ENCODE peak calls at places on chromosome 20, in seven cellular contexts. X is NB4, E is DND-41, A is lower lobe of right lung, Z is astrocyte of the spinal cord, H is cardiac muscle cell, K is H7. P is an unnamed sample.

GRCh38 chr20:52747736-52748135 is 224.4 kb upstream of the TSHZ2 start:
- DNase-seq in A (no peak), X (no peak), Z (no peak), H (peak; percentile 35), E (no peak), K (peak; percentile 30), P (no peak)

GRCh38 chr20:34042286-34042685 is 48.6 kb downstream of the RALY start:
- DNase-seq in K (no peak), X (no peak), Z (no peak), E (no peak), A (no peak), H (peak; percentile 76), P (no peak)

GRCh38 chr20:36018208-36018988 is 50.0 kb downstream of the CNBD2 start:
- DNase-seq in E (no peak), H (no peak), X (no peak), K (no peak), Z (no peak), A (no peak), P (no peak)

GRCh38 chr20:59221049-59221748 is 57.6 kb downstream of the ZNF831 start:
- DNase-seq in Z (no peak), X (no peak), E (no peak), K (peak; percentile 41), A (no peak), H (no peak), P (no peak)

GRCh38 chr20:3805594-3806264 is 9.6 kb downstream of the CDC25B start:
- DNase-seq in K (no peak), H (no peak), A (peak; percentile 20), E (no peak), Z (peak; percentile 67), X (peak; percentile 49), P (peak; percentile 76)

GRCh38 chr20:39897058-39897457 is 792.0 kb downstream of the MAFB start:
- DNase-seq in E (no peak), H (no peak), A (no peak), X (no peak), Z (peak; percentile 87), K (no peak), P (peak; percentile 95)

GRCh38 chr20:4471221-4471620 is 250.5 kb upstream of the PRND start:
- DNase-seq in E (no peak), Z (no peak), K (no peak), X (no peak), H (no peak), A (no peak), P (peak; percentile 52)

GRCh38 chr20:8361008-8361652 is 229.1 kb downstream of the PLCB1 start:
- DNase-seq in K (no peak), E (no peak), X (peak; percentile 9), A (no peak), Z (peak; percentile 38), H (no peak), P (peak; percentile 50)

GRCh38 chr20:23349338-23350006 is 1.1 kb upstream of the NXT1 start:
- DNase-seq in Z (peak; percentile 72), E (no peak), H (peak; percentile 42), X (no peak), K (peak; percentile 62), A (no peak), P (no peak)

GRCh38 chr20:31712564-31713311 is 9.9 kb downstream of the BCL2L1 start:
- DNase-seq in A (peak; percentile 84), Z (peak; percentile 87), E (no peak), K (peak; percentile 88), X (no peak), H (peak; percentile 30), P (peak; percentile 92)

GRCh38 chr20:4987130-4987529 is 14.2 kb downstream of the SLC23A2 start:
- DNase-seq in A (no peak), Z (no peak), H (no peak), K (no peak), X (no peak), E (no peak), P (no peak)

GRCh38 chr20:36384022-36384619 is 78.0 kb downstream of the DLGAP4 start:
- DNase-seq in X (peak; percentile 79), K (peak; percentile 92), Z (peak; percentile 19), H (peak; percentile 83), A (no peak), E (peak; percentile 81), P (no peak)

GRCh38 chr20:48823960-48824497 is 3.8 kb downstream of the PREX1 start:
- DNase-seq in K (peak; percentile 6), E (no peak), A (no peak), X (peak; percentile 83), H (no peak), Z (peak; percentile 81), P (peak; percentile 88)

GRCh38 chr20:48679603-48680002 is 148.2 kb downstream of the PREX1 start:
- DNase-seq in X (peak; percentile 63), H (no peak), Z (no peak), E (no peak), K (peak; percentile 96), A (no peak), P (no peak)

GRCh38 chr20:2794866-2795447 is 5.5 kb downstream of the CPXM1 start:
- DNase-seq in E (no peak), H (no peak), X (no peak), Z (no peak), A (no peak), K (no peak), P (no peak)

GRCh38 chr20:44027686-44028340 is 113.2 kb downstream of the TOX2 start:
- DNase-seq in H (no peak), E (peak; percentile 4), Z (no peak), K (no peak), X (no peak), A (no peak), P (no peak)

GRCh38 chr20:10079964-10080363 is 45.2 kb downstream of the ANKEF1 start:
- DNase-seq in E (no peak), H (no peak), A (no peak), K (no peak), X (no peak), Z (peak; percentile 48), P (peak; percentile 90)

GRCh38 chr20:3539708-3540107 is 68.9 kb downstream of the ATRN start:
- DNase-seq in H (no peak), K (no peak), A (no peak), X (no peak), E (no peak), Z (no peak), P (no peak)

GRCh38 chr20:62087632-62088031 is 22.0 kb upstream of the TAF4 start:
- DNase-seq in A (no peak), E (no peak), Z (no peak), H (no peak), X (no peak), K (no peak), P (no peak)

GRCh38 chr20:10462516-10462915 is 27.4 kb downstream of the SLX4IP start:
- DNase-seq in K (no peak), Z (no peak), A (no peak), X (no peak), E (no peak), H (no peak), P (peak; percentile 16)

GRCh38 chr20:2470051-2470431 is 548 bp downstream of the SNRPB start:
- DNase-seq in Z (peak; percentile 49), K (peak; percentile 64), A (no peak), H (peak; percentile 56), X (peak; percentile 85), E (peak; percentile 79), P (peak; percentile 58)

GRCh38 chr20:34637245-34638185 is 39.4 kb downstream of the PIGU start:
- DNase-seq in E (no peak), A (no peak), Z (peak; percentile 46), H (no peak), K (no peak), X (no peak), P (peak; percentile 85)

DNA sequence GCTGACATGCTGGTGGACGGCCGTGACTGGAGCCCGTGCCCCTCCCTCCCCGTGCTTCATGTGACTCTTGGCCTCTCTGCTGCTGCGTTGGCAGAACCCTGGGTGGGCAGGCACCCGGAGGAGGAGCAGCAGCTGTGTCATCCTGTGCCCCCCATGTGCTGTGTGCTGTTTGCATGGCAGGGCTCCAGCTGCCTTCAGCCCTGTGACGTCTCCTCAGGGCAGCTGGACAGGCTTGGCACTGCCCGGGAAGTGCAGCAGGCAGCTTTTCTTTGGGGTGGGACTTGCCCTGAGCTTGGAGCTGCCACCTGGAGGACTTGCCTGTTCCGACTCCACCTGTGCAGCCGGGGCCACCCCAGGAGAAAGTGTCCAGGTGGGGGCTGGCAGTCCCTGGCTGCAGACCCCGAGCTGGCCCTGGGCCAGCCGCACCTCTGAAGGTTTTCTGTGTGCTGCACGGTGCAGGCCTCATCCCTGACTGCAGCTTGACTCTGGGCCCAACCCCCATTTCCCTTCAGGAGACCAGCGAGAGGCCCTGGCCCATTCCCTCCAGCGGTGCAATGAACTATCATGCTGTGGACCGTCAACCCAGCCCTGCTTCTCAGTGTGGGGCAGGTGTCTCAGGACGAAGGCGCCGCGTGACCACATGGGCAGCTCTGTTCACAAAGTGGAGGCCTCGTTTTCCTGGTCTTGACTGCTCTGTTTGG is 8.1 kb downstream of the NPBWR2 start:
- DNase-seq in H (no peak), K (no peak), X (no peak), A (no peak), Z (no peak), E (no peak), P (no peak)
- H3K4me3 ChIP-seq in H (no peak overlapping the region), K (no peak overlapping the region), X (no peak overlapping the region), A (no peak overlapping the region), Z (no peak overlapping the region), E (no peak overlapping the region), P (no peak overlapping the region)

GRCh38 chr20:46334423-46334978 is 26.2 kb upstream of the CDH22 start:
- DNase-seq in Z (no peak), A (no peak), H (no peak), X (no peak), K (no peak), E (no peak), P (no peak)
- H3K4me3 ChIP-seq in Z (no peak overlapping the region), A (no peak overlapping the region), H (no peak overlapping the region), X (no peak overlapping the region), K (no peak overlapping the region), E (no peak overlapping the region), P (no peak overlapping the region)

DNA sequence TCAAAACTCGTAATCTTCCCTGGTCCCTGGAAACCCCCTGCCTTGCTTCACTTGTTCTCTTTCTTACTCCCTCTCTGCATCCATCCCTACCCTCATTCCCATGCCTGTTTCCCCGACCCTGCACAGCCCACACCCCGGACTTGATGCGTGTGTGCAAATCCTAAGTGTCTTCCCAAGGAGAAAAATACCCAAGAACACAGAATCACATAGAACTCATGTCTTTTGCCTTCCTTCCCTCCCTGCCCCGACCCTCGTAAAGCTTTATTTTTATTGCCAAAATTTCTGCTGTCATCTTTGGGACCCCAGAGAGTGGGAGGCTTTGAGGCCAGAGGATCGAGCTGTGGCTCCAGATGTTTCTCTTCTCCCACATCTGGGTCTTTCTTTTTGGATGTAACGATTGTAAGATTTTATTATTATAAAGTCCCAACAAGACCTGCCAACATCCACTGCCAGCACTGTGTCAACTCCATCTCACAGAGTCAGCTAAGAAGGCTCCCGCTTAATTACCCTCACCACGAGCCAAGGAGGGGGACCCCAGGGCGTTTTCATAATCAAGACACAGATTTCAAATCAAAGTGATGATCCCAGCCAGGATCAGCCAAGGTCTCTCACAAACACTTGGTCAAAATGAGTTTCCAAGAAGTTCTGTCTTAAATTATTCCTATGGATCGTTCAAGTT is 169.8 kb upstream of the PMEPA1 start:
- DNase-seq in Z (no peak), A (no peak), E (no peak), H (no peak), X (no peak), K (peak; percentile 8), P (no peak)
- H3K4me3 ChIP-seq in Z (no peak overlapping the region), A (no peak overlapping the region), E (no peak overlapping the region), H (no peak overlapping the region), X (no peak overlapping the region), K (no peak overlapping the region), P (no peak overlapping the region)

DNA sequence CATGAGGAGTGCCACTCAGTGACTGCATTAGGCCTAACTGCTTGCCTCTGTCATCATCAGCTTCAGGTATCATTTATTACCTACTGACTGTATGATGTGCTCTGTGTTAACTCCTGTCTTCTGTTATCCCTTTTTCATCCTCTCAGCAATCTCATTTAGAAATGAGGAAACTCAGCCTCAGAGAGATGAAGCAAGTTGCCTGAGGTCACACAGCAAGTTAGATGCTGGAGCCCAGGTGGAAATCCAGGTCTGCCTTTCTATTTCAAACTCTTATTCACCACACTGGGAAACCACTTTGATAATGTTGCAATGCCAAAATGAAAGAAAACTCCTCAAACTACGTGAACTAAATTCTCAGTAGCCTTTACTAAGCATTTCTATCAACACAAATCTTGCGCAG is 1.3 kb downstream of the FERMT1 start:
- DNase-seq in E (no peak), H (no peak), A (no peak), Z (no peak), K (no peak), X (peak; percentile 17), P (no peak)
- H3K4me3 ChIP-seq in E (no peak overlapping the region), H (peak overlapping the region; percentile 24), A (no peak overlapping the region), Z (no peak overlapping the region), K (no peak overlapping the region), X (peak overlapping the region; percentile 81), P (no peak overlapping the region)

P was measured in foreskin fibroblast.